ENCODE peak calls at places on chromosomes 13 and 19, in ten cellular contexts. T is heart right ventricle; R is AG08395; G is activated naive CD8-positive, alpha-beta T cell treated with anti-CD3 and anti-CD28 coated beads for 36 hours; X is NCI-H187; A is HTR-8/SVneo; N is stimulated activated CD4-positive, alpha-beta T cell treated with anti-CD3 and anti-CD28 coated beads, Interleukin-12 subunit alpha, Interleukin-12 subunit beta, amount 100 ng/mL, for 4 hours; B is progenitor cell of endocrine pancreas; J is SHP77; C is effector memory CD4-positive, alpha-beta T cell. F is an unnamed sample.

GRCh38 chr13:99662678-99663077 is 161.4 kb downstream of the TM9SF2 start:
- DNase-seq in T (no peak), R (no peak), G (no peak), X (no peak), A (no peak), N (no peak), B (no peak), J (no peak), C (no peak), F (no peak)

GRCh38 chr19:1080360-1081161 is 13.6 kb downstream of the ARHGAP45 start:
- DNase-seq in T (peak; percentile 14), R (no peak), G (no peak), X (no peak), A (no peak), N (no peak), B (no peak), J (no peak), C (no peak), F (peak; percentile 69)

GRCh38 chr13:73800011-73800410 is 334.2 kb downstream of the KLF12 start:
- DNase-seq in T (no peak), R (no peak), G (no peak), X (no peak), A (no peak), N (no peak), B (no peak), J (no peak), C (no peak), F (no peak)

GRCh38 chr19:29636553-29637325 is 28.5 kb upstream of the PLEKHF1 start:
- DNase-seq in T (no peak), R (peak; percentile 29), G (no peak), X (no peak), A (no peak), N (no peak), B (no peak), J (no peak), C (no peak), F (no peak)

GRCh38 chr19:8866344-8866743 is 34.2 kb downstream of the MBD3L1 start:
- DNase-seq in T (no peak), R (no peak), G (no peak), X (no peak), A (no peak), N (no peak), B (no peak), J (no peak), C (no peak), F (no peak)

GRCh38 chr19:52533901-52534300 is 6.4 kb downstream of the ZNF808 start:
- DNase-seq in T (peak; percentile 17), R (no peak), G (no peak), X (no peak), A (no peak), N (no peak), B (no peak), J (no peak), C (no peak), F (no peak)

GRCh38 chr19:47531640-47532387 is 17.0 kb upstream of the NAPA start:
- DNase-seq in T (no peak), R (no peak), G (no peak), X (no peak), A (no peak), N (no peak), B (no peak), J (no peak), C (no peak), F (no peak)

GRCh38 chr19:48194041-48194871 is 23.8 kb downstream of the ZSWIM9 start:
- DNase-seq in T (no peak), R (peak; percentile 33), G (no peak), X (no peak), A (no peak), N (no peak), B (no peak), J (no peak), C (no peak), F (no peak)

GRCh38 chr19:10214784-10215183 is 16.3 kb downstream of the S1PR2 start:
- DNase-seq in T (no peak), R (peak; percentile 37), G (no peak), X (no peak), A (no peak), N (no peak), B (no peak), J (no peak), C (no peak), F (no peak)

GRCh38 chr19:18295034-18295451 is 13.6 kb upstream of the JUND start:
- DNase-seq in T (no peak), R (no peak), G (no peak), X (no peak), A (no peak), N (no peak), B (no peak), J (no peak), C (no peak), F (no peak)

GRCh38 chr19:48554385-48555091 is 2.6 kb downstream of the SULT2B1 start:
- DNase-seq in T (no peak), R (no peak), G (no peak), X (no peak), A (peak; percentile 77), N (no peak), B (peak; percentile 33), J (no peak), C (no peak), F (no peak)

GRCh38 chr13:109979186-109979585 is 192.8 kb upstream of the IRS2 start:
- DNase-seq in T (no peak), R (no peak), G (no peak), X (no peak), A (no peak), N (no peak), B (no peak), J (no peak), C (no peak), F (no peak)

GRCh38 chr13:50198508-50198907 is 183.3 kb downstream of the KCNRG start:
- DNase-seq in T (no peak), R (peak; percentile 24), G (no peak), X (no peak), A (no peak), N (no peak), B (no peak), J (no peak), C (no peak), F (no peak)

GRCh38 chr19:3440082-3440481 is 40.2 kb downstream of the SMIM24 start:
- DNase-seq in T (peak; percentile 57), R (peak; percentile 51), G (peak; percentile 57), X (no peak), A (no peak), N (peak; percentile 52), B (no peak), J (peak; percentile 41), C (peak; percentile 29), F (no peak)

GRCh38 chr19:3370728-3371591 is 4.6 kb downstream of the NFIC start:
- DNase-seq in T (no peak), R (no peak), G (no peak), X (no peak), A (no peak), N (no peak), B (no peak), J (no peak), C (no peak), F (no peak)

GRCh38 chr19:2240881-2241760 is 4.5 kb downstream of the SF3A2 start:
- DNase-seq in T (no peak), R (no peak), G (no peak), X (no peak), A (no peak), N (no peak), B (no peak), J (no peak), C (no peak), F (no peak)

GRCh38 chr13:61414686-61415664 is 674 bp downstream of the PCDH20 start:
- DNase-seq in T (peak; percentile 22), R (no peak), G (no peak), X (peak; percentile 26), A (no peak), N (no peak), B (peak; percentile 62), J (peak; percentile 82), C (no peak), F (peak; percentile 76)

GRCh38 chr19:6276447-6276846 is 3.3 kb downstream of the MLLT1 start:
- DNase-seq in T (peak; percentile 70), R (peak; percentile 66), G (no peak), X (no peak), A (no peak), N (no peak), B (no peak), J (no peak), C (no peak), F (no peak)

GRCh38 chr19:38656171-38656981 is 8.9 kb downstream of the ACTN4 start:
- DNase-seq in T (no peak), R (no peak), G (peak; percentile 51), X (no peak), A (no peak), N (no peak), B (no peak), J (no peak), C (no peak), F (no peak)

GRCh38 chr19:543912-544608 is at the start of gene GZMM:
- DNase-seq in T (no peak), R (no peak), G (peak; percentile 78), X (no peak), A (no peak), N (peak; percentile 69), B (no peak), J (no peak), C (peak; percentile 57), F (no peak)

GRCh38 chr13:50236898-50237318 is 221.7 kb downstream of the KCNRG start:
- DNase-seq in T (no peak), R (no peak), G (peak; percentile 43), X (no peak), A (no peak), N (no peak), B (no peak), J (no peak), C (peak; percentile 13), F (no peak)